ENCODE peak calls at places on chromosomes 7 and 10, in five cellular contexts. U is activated CD4-positive, alpha-beta T cell treated with anti-CD3 and anti-CD28 coated beads, Interleukin-2, amount 50 U/mL, for 4 hours; Q is MM.1S; H is small intestine; N is left lobe of liver. Z is an unnamed sample.

GRCh38 chr10:30133198-30133597 is 73.8 kb upstream of the JCAD start:
- DNase-seq in U (no peak), Q (no peak), H (no peak), N (no peak), Z (no peak)

GRCh38 chr7:88566174-88566729 is 193.2 kb upstream of the ZNF804B start:
- DNase-seq in U (no peak), Q (no peak), H (no peak), N (no peak), Z (no peak)

GRCh38 chr7:150829426-150829825 is 22.9 kb upstream of the AOC1 start:
- DNase-seq in U (no peak), Q (no peak), H (no peak), N (no peak), Z (no peak)

GRCh38 chr7:16343612-16344011 is 77.7 kb downstream of the CRPPA start:
- DNase-seq in U (no peak), Q (no peak), H (no peak), N (no peak), Z (no peak)

GRCh38 chr10:74929197-74929596 is 102.8 kb downstream of the KAT6B start:
- DNase-seq in U (no peak), Q (no peak), H (peak), N (no peak), Z (no peak)

GRCh38 chr10:3067045-3067858 is at the start of gene PFKP:
- DNase-seq in U (peak), Q (no peak), H (peak), N (no peak), Z (no peak)

GRCh38 chr7:105661625-105662024 is 80.3 kb upstream of the EFCAB10 start:
- DNase-seq in U (no peak), Q (no peak), H (no peak), N (peak), Z (no peak)

GRCh38 chr10:77877461-77878344 is 48.9 kb downstream of the DLG5 start:
- DNase-seq in U (no peak), Q (no peak), H (no peak), N (no peak), Z (no peak)

GRCh38 chr10:76287856-76288255 is 856.4 kb downstream of the LRMDA start:
- DNase-seq in U (no peak), Q (no peak), H (no peak), N (no peak), Z (no peak)

GRCh38 chr10:62050627-62050924 is 149.1 kb downstream of the ARID5B start:
- DNase-seq in U (no peak), Q (no peak), H (no peak), N (no peak), Z (no peak)

GRCh38 chr7:69451715-69452114 is 146.6 kb upstream of the AUTS2 start:
- DNase-seq in U (no peak), Q (no peak), H (no peak), N (no peak), Z (no peak)

GRCh38 chr7:36784991-36785940 is 61.0 kb upstream of the AOAH start:
- DNase-seq in U (peak), Q (no peak), H (peak), N (no peak), Z (peak)

GRCh38 chr10:110828525-110828924 is 43.2 kb upstream of the PDCD4 start:
- DNase-seq in U (no peak), Q (no peak), H (no peak), N (no peak), Z (no peak)

GRCh38 chr10:59301067-59301674 is 61.2 kb downstream of the FAM13C start:
- DNase-seq in U (no peak), Q (no peak), H (no peak), N (no peak), Z (no peak)

GRCh38 chr10:78916227-78916626 is 152.5 kb upstream of the ZMIZ1 start:
- DNase-seq in U (no peak), Q (no peak), H (no peak), N (no peak), Z (no peak)

GRCh38 chr7:131194070-131194865 is 133.4 kb upstream of the MKLN1 start:
- DNase-seq in U (no peak), Q (no peak), H (no peak), N (no peak), Z (no peak)

GRCh38 chr7:130219086-130219620 is 11.5 kb downstream of the SSMEM1 start:
- DNase-seq in U (no peak), Q (no peak), H (no peak), N (no peak), Z (no peak)

GRCh38 chr10:662686-663465 is 26.6 kb downstream of the DIP2C start:
- DNase-seq in U (no peak), Q (no peak), H (peak), N (no peak), Z (no peak)

GRCh38 chr10:105017116-105017515 is 376.0 kb downstream of the SORCS3 start:
- DNase-seq in U (no peak), Q (no peak), H (no peak), N (no peak), Z (no peak)

GRCh38 chr7:33248663-33249062 is 119.3 kb downstream of the BBS9 start:
- DNase-seq in U (no peak), Q (no peak), H (no peak), N (no peak), Z (no peak)

GRCh38 chr10:124928545-124928944 is 13.4 kb upstream of the ZRANB1 start:
- DNase-seq in U (no peak), Q (no peak), H (no peak), N (no peak), Z (no peak)

GRCh38 chr10:49184642-49185111 is 3.5 kb downstream of the TMEM273 start:
- DNase-seq in U (no peak), Q (no peak), H (no peak), N (no peak), Z (no peak)

GRCh38 chr10:14658331-14659122 is 116.2 kb downstream of the FAM107B start:
- DNase-seq in U (no peak), Q (no peak), H (no peak), N (no peak), Z (no peak)

GRCh38 chr7:142176901-142177300 is 65.4 kb downstream of the MGAM2 start:
- DNase-seq in U (no peak), Q (no peak), H (no peak), N (no peak), Z (no peak)